ENCODE peak calls at places on chromosomes 11 and 22, in six cellular contexts. B is fibroblast of pulmonary artery; N is stimulated activated CD4-positive, alpha-beta T cell treated with anti-CD3 and anti-CD28 coated beads, Interleukin-2, amount 100 ng/mL, for 48 hours; V is ACHN; H is brain microvascular endothelial cell; K is smooth muscle cell of the brain vasculature. T is an unnamed sample.
A peak's percentile ranks its signal among the peaks of the same experiment; 100 is the strongest.

GRCh38 chr11:2804189-2804588 is 81.4 kb downstream of the CDKN1C start:
- DNase-seq in B (no peak), N (no peak), V (no peak), H (no peak), K (no peak), T (no peak)

GRCh38 chr11:9015677-9016076 is 11.9 kb upstream of the NRIP3 start:
- DNase-seq in B (peak; percentile 89), N (peak; percentile 45), V (peak; percentile 72), H (peak; percentile 67), K (peak; percentile 50), T (peak; percentile 82)

GRCh38 chr11:95536049-95536448 is 253.5 kb downstream of the FAM76B start:
- DNase-seq in B (no peak), N (no peak), V (no peak), H (no peak), K (no peak), T (no peak)

GRCh38 chr11:32829157-32829679 is 509 bp upstream of the PRRG4 start:
- DNase-seq in B (no peak), N (no peak), V (peak; percentile 46), H (peak; percentile 5), K (no peak), T (peak; percentile 38)

GRCh38 chr22:36383110-36383581 is 4.6 kb downstream of the MYH9 start:
- DNase-seq in B (peak; percentile 59), N (no peak), V (peak; percentile 78), H (peak; percentile 73), K (no peak), T (peak; percentile 94)

GRCh38 chr11:128399186-128399585 is 188.2 kb downstream of the ETS1 start:
- DNase-seq in B (peak; percentile 30), N (no peak), V (no peak), H (peak; percentile 81), K (peak; percentile 41), T (peak; percentile 83)

GRCh38 chr11:23732026-23732425 is 764.8 kb upstream of the LUZP2 start:
- DNase-seq in B (peak; percentile 4), N (no peak), V (no peak), H (peak; percentile 37), K (peak; percentile 40), T (no peak)

GRCh38 chr11:128814856-128815705 is 52.0 kb downstream of the KCNJ1 start:
- DNase-seq in B (peak; percentile 79), N (no peak), V (no peak), H (peak; percentile 76), K (peak; percentile 65), T (peak; percentile 86)

GRCh38 chr11:68868221-68868620 is 26.5 kb upstream of the CPT1A start:
- DNase-seq in B (no peak), N (no peak), V (no peak), H (no peak), K (no peak), T (no peak)

GRCh38 chr11:7677801-7678201 is 4.5 kb upstream of the CYB5R2 start:
- DNase-seq in B (no peak), N (no peak), V (no peak), H (no peak), K (no peak), T (peak; percentile 96)

GRCh38 chr11:74572349-74572748 is 20.0 kb upstream of the POLD3 start:
- DNase-seq in B (no peak), N (no peak), V (no peak), H (no peak), K (no peak), T (peak; percentile 17)

GRCh38 chr22:36052505-36052941 is 23.9 kb upstream of the RBFOX2 start:
- DNase-seq in B (peak; percentile 38), N (no peak), V (peak; percentile 2), H (peak; percentile 65), K (no peak), T (peak; percentile 25)

GRCh38 chr11:83061883-83062282 is 9.8 kb downstream of the RAB30 start:
- DNase-seq in B (no peak), N (no peak), V (no peak), H (no peak), K (no peak), T (no peak)